ENCODE peak calls at places on chromosomes 5 and 9, in four cellular contexts. T is right cardiac atrium; U is type B pancreatic cell; M is stimulated activated naive CD8-positive, alpha-beta T cell treated with anti-CD3 and anti-CD28 coated beads, Interleukin-15, Interleukin-2, amounts not matched to agents 100 U/mL and 50 U/mL, for 24 hours. S is an unnamed sample.

GRCh38 chr9:80797427-80797825 is 891.9 kb downstream of the TLE1 start:
- DNase-seq in T (no peak), U (no peak), M (no peak), S (no peak)

GRCh38 chr9:108477538-108478006 is 378.2 kb downstream of the ACTL7B start:
- DNase-seq in T (no peak), U (no peak), M (no peak), S (no peak)

GRCh38 chr5:33065146-33065545 is 354.0 kb downstream of the NPR3 start:
- DNase-seq in T (no peak), U (no peak), M (no peak), S (no peak)

GRCh38 chr5:91383956-91384300 is 811 bp upstream of the ARRDC3 start:
- DNase-seq in T (no peak), U (no peak), M (no peak), S (no peak)

GRCh38 chr5:128572546-128573339 is 34.7 kb upstream of the FBN2 start:
- DNase-seq in T (no peak), U (no peak), M (no peak), S (no peak)

GRCh38 chr5:8585230-8586018 is 716.5 kb downstream of the MTRR start:
- DNase-seq in T (no peak), U (no peak), M (no peak), S (no peak)

GRCh38 chr5:54211912-54212311 is 98.5 kb downstream of the ARL15 start:
- DNase-seq in T (no peak), U (no peak), M (no peak), S (no peak)

GRCh38 chr5:66246621-66247020 is 102.5 kb downstream of the SREK1 start:
- DNase-seq in T (no peak), U (no peak), M (no peak), S (no peak)

GRCh38 chr5:32254987-32255900 is 57.5 kb downstream of the MTMR12 start:
- DNase-seq in T (no peak), U (no peak), M (no peak), S (no peak)

GRCh38 chr5:94276751-94277150 is 341.7 kb downstream of the KIAA0825 start:
- DNase-seq in T (no peak), U (no peak), M (no peak), S (no peak)

GRCh38 chr5:160188151-160188967 is 40.9 kb upstream of the FABP6 start:
- DNase-seq in T (peak), U (no peak), M (no peak), S (no peak)

GRCh38 chr9:110180713-110181434 is 27.1 kb downstream of the C9orf152 start:
- DNase-seq in T (no peak), U (no peak), M (no peak), S (no peak)